ENCODE peak calls at places on chromosomes 11 and 22, in five cellular contexts. One of them, this sample, is unnamed.

GRCh38 chr11:133964356-133964755 is 7.6 kb upstream of the IGSF9B start:
- DNase-seq in H1: no peak
- DNase-seq in NT2/D1: no peak
- DNase-seq in GM12878: no peak
- DNase-seq in HepG2: no peak
- DNase-seq in this sample: no peak

GRCh38 chr22:19619144-19620009 is 94.9 kb upstream of the SEPTIN5 start:
- DNase-seq in H1: no peak
- DNase-seq in NT2/D1: no peak
- DNase-seq in GM12878: peak
- DNase-seq in HepG2: no peak
- DNase-seq in this sample: no peak

GRCh38 chr11:86058360-86058759 is 10.5 kb downstream of the PICALM start:
- DNase-seq in GM12878: no peak
- DNase-seq in HepG2: no peak
- DNase-seq in NT2/D1: no peak
- DNase-seq in H1: no peak
- DNase-seq in this sample: no peak

GRCh38 chr11:10374386-10374785 is 69.5 kb downstream of the ADM start:
- DNase-seq in GM12878: no peak
- DNase-seq in HepG2: no peak
- DNase-seq in H1: no peak
- DNase-seq in NT2/D1: no peak
- DNase-seq in this sample: no peak

GRCh38 chr11:15711311-15711710 is 596.6 kb downstream of the INSC start:
- DNase-seq in GM12878: no peak
- DNase-seq in HepG2: no peak
- DNase-seq in H1: peak
- DNase-seq in NT2/D1: peak
- DNase-seq in this sample: no peak

GRCh38 chr11:58513747-58514367 is 6.0 kb upstream of the OR5B21 start:
- DNase-seq in GM12878: no peak
- DNase-seq in NT2/D1: peak
- DNase-seq in HepG2: peak
- DNase-seq in H1: peak
- DNase-seq in this sample: peak

GRCh38 chr11:2092956-2093412 is 46.2 kb downstream of the IGF2 start:
- DNase-seq in HepG2: no peak
- DNase-seq in NT2/D1: no peak
- DNase-seq in GM12878: no peak
- DNase-seq in H1: no peak
- DNase-seq in this sample: no peak

GRCh38 chr11:3091846-3092602 is 34.8 kb upstream of the CARS1 start:
- DNase-seq in H1: peak
- DNase-seq in NT2/D1: peak
- DNase-seq in GM12878: peak
- DNase-seq in HepG2: peak
- DNase-seq in this sample: peak

GRCh38 chr11:108224908-108225786 is 2.3 kb downstream of the ATM start:
- DNase-seq in NT2/D1: no peak
- DNase-seq in HepG2: no peak
- DNase-seq in H1: no peak
- DNase-seq in GM12878: no peak
- DNase-seq in this sample: no peak

GRCh38 chr11:36890280-36890679 is 292.2 kb upstream of the RAG2 start:
- DNase-seq in NT2/D1: no peak
- DNase-seq in H1: no peak
- DNase-seq in GM12878: no peak
- DNase-seq in HepG2: no peak
- DNase-seq in this sample: no peak

GRCh38 chr11:113885897-113886296 is 10.5 kb upstream of the USP28 start:
- DNase-seq in H1: no peak
- DNase-seq in GM12878: no peak
- DNase-seq in HepG2: no peak
- DNase-seq in NT2/D1: no peak
- DNase-seq in this sample: peak

GRCh38 chr11:40421187-40421586 is 1038.3 kb downstream of the LRRC4C start:
- DNase-seq in NT2/D1: no peak
- DNase-seq in GM12878: no peak
- DNase-seq in H1: no peak
- DNase-seq in HepG2: no peak
- DNase-seq in this sample: no peak

GRCh38 chr11:821513-822371 is 3.0 kb downstream of the PNPLA2 start:
- DNase-seq in NT2/D1: no peak
- DNase-seq in GM12878: no peak
- DNase-seq in H1: no peak
- DNase-seq in HepG2: no peak
- DNase-seq in this sample: no peak

GRCh38 chr11:47376543-47377371 is 1.6 kb downstream of the SPI1 start:
- DNase-seq in GM12878: no peak
- DNase-seq in HepG2: no peak
- DNase-seq in NT2/D1: no peak
- DNase-seq in H1: no peak
- DNase-seq in this sample: no peak

GRCh38 chr11:36162282-36162825 is 126.9 kb downstream of the COMMD9 start:
- DNase-seq in NT2/D1: no peak
- DNase-seq in HepG2: no peak
- DNase-seq in GM12878: no peak
- DNase-seq in H1: no peak
- DNase-seq in this sample: no peak

GRCh38 chr11:18761741-18762140 is 29.9 kb downstream of the PTPN5 start:
- DNase-seq in NT2/D1: no peak
- DNase-seq in HepG2: no peak
- DNase-seq in GM12878: no peak
- DNase-seq in H1: no peak
- DNase-seq in this sample: no peak

GRCh38 chr11:11500744-11501487 is 120.9 kb downstream of the GALNT18 start:
- DNase-seq in H1: no peak
- DNase-seq in GM12878: no peak
- DNase-seq in HepG2: no peak
- DNase-seq in NT2/D1: no peak
- DNase-seq in this sample: no peak

GRCh38 chr11:92886243-92886905 is 83.1 kb upstream of the MTNR1B start:
- DNase-seq in GM12878: peak
- DNase-seq in NT2/D1: peak
- DNase-seq in H1: peak
- DNase-seq in HepG2: peak
- DNase-seq in this sample: peak

GRCh38 chr11:122578168-122578825 is 77.2 kb upstream of the UBASH3B start:
- DNase-seq in NT2/D1: no peak
- DNase-seq in HepG2: peak
- DNase-seq in H1: no peak
- DNase-seq in GM12878: no peak
- DNase-seq in this sample: no peak

GRCh38 chr11:132718711-132719641 is 813.3 kb downstream of the OPCML start:
- DNase-seq in NT2/D1: peak
- DNase-seq in HepG2: no peak
- DNase-seq in H1: no peak
- DNase-seq in GM12878: no peak
- DNase-seq in this sample: no peak

GRCh38 chr11:95999604-96000003 is 75.7 kb upstream of the MTMR2 start:
- DNase-seq in HepG2: no peak
- DNase-seq in GM12878: no peak
- DNase-seq in NT2/D1: no peak
- DNase-seq in H1: no peak
- DNase-seq in this sample: no peak

GRCh38 chr11:86495341-86495740 is 120.7 kb downstream of the CCDC81 start:
- DNase-seq in H1: no peak
- DNase-seq in GM12878: no peak
- DNase-seq in HepG2: no peak
- DNase-seq in NT2/D1: no peak
- DNase-seq in this sample: no peak

GRCh38 chr11:2300290-2300935 is 1.3 kb downstream of the C11orf21 start:
- DNase-seq in H1: no peak
- DNase-seq in GM12878: no peak
- DNase-seq in NT2/D1: no peak
- DNase-seq in HepG2: no peak
- DNase-seq in this sample: no peak

GRCh38 chr11:69899957-69900821 is 81.0 kb upstream of the FGF3 start:
- DNase-seq in HepG2: no peak
- DNase-seq in GM12878: no peak
- DNase-seq in NT2/D1: no peak
- DNase-seq in H1: no peak
- DNase-seq in this sample: no peak

GRCh38 chr11:81569999-81570398 is 1163.7 kb downstream of the FAM181B start:
- DNase-seq in H1: no peak
- DNase-seq in NT2/D1: no peak
- DNase-seq in HepG2: no peak
- DNase-seq in GM12878: no peak
- DNase-seq in this sample: no peak

GRCh38 chr22:22684605-22685561 is 40.5 kb downstream of the GGTLC2 start:
- DNase-seq in GM12878: no peak
- DNase-seq in H1: peak
- DNase-seq in HepG2: no peak
- DNase-seq in NT2/D1: no peak
- DNase-seq in this sample: peak

GRCh38 chr22:24209016-24209415 is 27.7 kb downstream of the SUSD2 start:
- DNase-seq in NT2/D1: no peak
- DNase-seq in GM12878: no peak
- DNase-seq in H1: no peak
- DNase-seq in HepG2: no peak
- DNase-seq in this sample: no peak

GRCh38 chr11:43567396-43567975 is 113.1 kb upstream of the HSD17B12 start:
- DNase-seq in NT2/D1: no peak
- DNase-seq in HepG2: peak
- DNase-seq in H1: no peak
- DNase-seq in GM12878: no peak
- DNase-seq in this sample: peak

GRCh38 chr11:113137735-113138529 is 176.5 kb upstream of the TTC12 start:
- DNase-seq in GM12878: no peak
- DNase-seq in H1: no peak
- DNase-seq in NT2/D1: no peak
- DNase-seq in HepG2: no peak
- DNase-seq in this sample: no peak

GRCh38 chr22:21961886-21962654 is 9.4 kb upstream of the PPM1F start:
- DNase-seq in NT2/D1: no peak
- DNase-seq in H1: no peak
- DNase-seq in GM12878: no peak
- DNase-seq in HepG2: no peak
- DNase-seq in this sample: no peak

GRCh38 chr22:43859176-43859575 is 3.1 kb downstream of the SULT4A1 start:
- DNase-seq in HepG2: no peak
- DNase-seq in GM12878: no peak
- DNase-seq in H1: no peak
- DNase-seq in NT2/D1: no peak
- DNase-seq in this sample: no peak

GRCh38 chr11:9091044-9091936 is at the start of gene SCUBE2:
- DNase-seq in H1: peak
- DNase-seq in NT2/D1: no peak
- DNase-seq in GM12878: no peak
- DNase-seq in HepG2: no peak
- DNase-seq in this sample: no peak

GRCh38 chr11:122748968-122749687 is 89.2 kb upstream of the CRTAM start:
- DNase-seq in NT2/D1: no peak
- DNase-seq in HepG2: no peak
- DNase-seq in GM12878: peak
- DNase-seq in H1: no peak
- DNase-seq in this sample: no peak

GRCh38 chr11:120682866-120683265 is 171.3 kb downstream of the GRIK4 start:
- DNase-seq in HepG2: no peak
- DNase-seq in NT2/D1: no peak
- DNase-seq in GM12878: no peak
- DNase-seq in H1: no peak
- DNase-seq in this sample: no peak

GRCh38 chr22:35883028-35883620 is 145.5 kb downstream of the RBFOX2 start:
- DNase-seq in NT2/D1: no peak
- DNase-seq in GM12878: no peak
- DNase-seq in HepG2: no peak
- DNase-seq in H1: no peak
- DNase-seq in this sample: no peak

GRCh38 chr11:75347781-75348613 is 3.5 kb downstream of the ARRB1 start:
- DNase-seq in GM12878: no peak
- DNase-seq in NT2/D1: no peak
- DNase-seq in H1: no peak
- DNase-seq in HepG2: peak
- DNase-seq in this sample: no peak

DNA sequence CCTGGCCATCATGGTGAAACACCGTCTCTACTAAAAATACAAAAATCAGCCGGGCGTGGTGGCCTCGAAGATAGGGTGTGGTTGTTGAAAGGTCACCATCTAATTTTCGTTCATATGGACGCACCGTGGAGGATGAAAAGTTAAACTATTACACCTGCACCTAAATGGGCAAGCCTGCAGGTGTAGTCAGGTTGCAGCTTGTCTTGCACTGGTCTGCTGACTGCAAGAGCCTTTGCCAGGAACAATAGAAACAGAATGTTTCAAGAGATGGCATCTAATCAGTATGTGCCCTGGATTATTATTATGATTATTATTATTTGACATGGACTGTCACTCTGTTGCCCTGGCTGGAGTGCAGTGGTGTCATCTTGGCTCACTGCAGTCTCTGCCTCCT is 905 bp downstream of the NADSYN1 start:
- DNase-seq in NT2/D1: no peak
- DNase-seq in GM12878: no peak
- DNase-seq in H1: no peak
- DNase-seq in HepG2: no peak
- DNase-seq in this sample: no peak
- TF ChIP-seq SUZ12 in NT2/D1: no peak
- TF ChIP-seq SUZ12 in GM12878: no peak
- TF ChIP-seq SUZ12 in H1: no peak
- TF ChIP-seq SUZ12 in HepG2: no peak
- TF ChIP-seq SUZ12 in this sample: no peak

GRCh38 chr11:34631737-34632104 is 10.8 kb downstream of the EHF start:
- DNase-seq in H1: no peak
- DNase-seq in HepG2: no peak
- DNase-seq in GM12878: no peak
- DNase-seq in NT2/D1: no peak
- DNase-seq in this sample: no peak
- TF ChIP-seq SUZ12 in H1: no peak
- TF ChIP-seq SUZ12 in HepG2: no peak
- TF ChIP-seq SUZ12 in GM12878: no peak
- TF ChIP-seq SUZ12 in NT2/D1: no peak
- TF ChIP-seq SUZ12 in this sample: no peak

DNA sequence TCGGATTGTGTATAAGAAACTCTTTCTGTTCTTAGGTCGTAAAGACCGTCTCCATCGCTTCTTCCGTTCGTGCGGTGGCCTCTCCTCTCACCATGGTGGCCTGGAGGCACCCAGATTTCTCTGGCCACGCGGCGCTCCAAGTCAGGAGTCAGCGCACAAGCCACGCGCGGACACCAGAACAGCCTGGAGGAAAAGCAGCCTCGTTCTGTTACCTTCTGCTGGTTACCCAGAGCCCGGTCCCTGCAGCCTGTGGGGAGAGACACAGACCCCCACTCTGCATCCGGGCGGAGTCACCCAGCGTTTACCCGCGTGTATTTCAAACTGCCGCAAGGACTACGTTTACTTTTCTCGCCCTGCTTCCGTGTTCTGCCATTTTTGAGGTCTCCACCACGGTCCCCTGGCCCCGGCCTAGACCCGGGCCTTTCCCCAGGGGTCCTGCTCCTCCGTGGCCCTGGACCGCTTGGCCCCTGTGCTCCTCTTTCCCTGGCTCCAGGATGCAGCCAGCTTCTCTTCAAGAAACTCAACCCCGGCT is 776.1 kb downstream of the BRD1 start:
- DNase-seq in NT2/D1: no peak
- DNase-seq in GM12878: no peak
- DNase-seq in H1: no peak
- DNase-seq in HepG2: no peak
- DNase-seq in this sample: no peak
- TF ChIP-seq SUZ12 in NT2/D1: no peak
- TF ChIP-seq SUZ12 in GM12878: no peak
- TF ChIP-seq SUZ12 in H1: no peak
- TF ChIP-seq SUZ12 in HepG2: no peak
- TF ChIP-seq SUZ12 in this sample: no peak

GRCh38 chr11:26964335-26964734 is 29.6 kb upstream of the FIBIN start:
- DNase-seq in NT2/D1: no peak
- DNase-seq in H1: no peak
- DNase-seq in HepG2: no peak
- DNase-seq in GM12878: no peak
- DNase-seq in this sample: no peak
- TF ChIP-seq SUZ12 in NT2/D1: no peak
- TF ChIP-seq SUZ12 in H1: no peak
- TF ChIP-seq SUZ12 in HepG2: no peak
- TF ChIP-seq SUZ12 in GM12878: no peak
- TF ChIP-seq SUZ12 in this sample: no peak